ENCODE peak calls at places on chromosomes 7 and 10, in eight cellular contexts. D is HFF-Myc; E is CD8-positive, alpha-beta T cell; S is heart right ventricle; J is CD14-positive monocyte; I is Caco-2; P is OCI-LY7; X is GM23338. R is an unnamed sample.

GRCh38 chr10:97574374-97575100 is 2.0 kb downstream of the ANKRD2 start:
- DNase-seq in P (no peak), D (no peak), E (no peak), S (peak), X (peak), J (no peak), I (no peak), R (no peak)

GRCh38 chr7:77651544-77652162 is 44.6 kb upstream of the RSBN1L start:
- DNase-seq in D (no peak), J (no peak), X (peak), P (peak), E (no peak), S (peak), I (peak), R (no peak)

GRCh38 chr10:125375210-125375609 is 214.8 kb upstream of the CTBP2 start:
- DNase-seq in P (no peak), S (no peak), X (peak), J (no peak), E (no peak), I (peak), D (no peak), R (no peak)

GRCh38 chr7:52355059-52355458 is 680.4 kb upstream of the POM121L12 start:
- DNase-seq in J (no peak), I (peak), P (no peak), D (no peak), S (no peak), X (peak), E (no peak), R (no peak)

GRCh38 chr7:41116337-41116736 is 586.6 kb downstream of the INHBA start:
- DNase-seq in D (no peak), E (no peak), X (no peak), S (no peak), J (no peak), P (no peak), I (no peak), R (no peak)

GRCh38 chr10:79144341-79145173 is 75.8 kb downstream of the ZMIZ1 start:
- DNase-seq in I (no peak), S (no peak), D (no peak), P (no peak), J (no peak), E (no peak), X (no peak), R (no peak)

GRCh38 chr10:118108194-118109026 is 61.7 kb upstream of the RAB11FIP2 start:
- DNase-seq in E (no peak), I (no peak), X (no peak), P (no peak), J (no peak), D (peak), S (no peak), R (no peak)

GRCh38 chr10:23331567-23332290 is 12.9 kb downstream of the C10orf67 start:
- DNase-seq in S (no peak), E (no peak), J (no peak), X (no peak), P (no peak), I (no peak), D (no peak), R (no peak)

GRCh38 chr7:140342732-140343514 is 55.4 kb downstream of the SLC37A3 start:
- DNase-seq in X (peak), D (no peak), S (peak), P (peak), J (peak), I (peak), E (no peak), R (peak)

GRCh38 chr7:91285966-91286365 is 21.7 kb downstream of the FZD1 start:
- DNase-seq in J (no peak), X (no peak), I (no peak), P (no peak), S (no peak), E (no peak), D (no peak), R (no peak)

GRCh38 chr7:155995183-155995612 is 182.9 kb upstream of the SHH start:
- DNase-seq in X (no peak), P (peak), D (no peak), S (no peak), E (no peak), J (no peak), I (no peak), R (no peak)

GRCh38 chr10:123651421-123652047 is 14.6 kb upstream of the GPR26 start:
- DNase-seq in D (no peak), S (no peak), E (no peak), J (peak), I (no peak), X (no peak), P (no peak), R (no peak)

GRCh38 chr7:116434820-116435341 is 64.7 kb upstream of the CAV2 start:
- DNase-seq in D (no peak), I (no peak), X (no peak), P (no peak), S (no peak), J (no peak), E (no peak), R (no peak)

GRCh38 chr10:83677795-83678194 is 461.5 kb upstream of the GHITM start:
- DNase-seq in X (no peak), J (no peak), S (no peak), E (no peak), I (peak), D (no peak), P (no peak), R (no peak)

GRCh38 chr7:157477550-157478212 is 140.9 kb downstream of the DNAJB6 start:
- DNase-seq in D (no peak), E (no peak), P (no peak), S (no peak), X (no peak), I (no peak), J (no peak), R (no peak)

GRCh38 chr10:26407406-26407969 is 30.7 kb upstream of the APBB1IP start:
- DNase-seq in X (no peak), P (no peak), I (peak), D (no peak), E (no peak), S (no peak), J (peak), R (no peak)

GRCh38 chr10:102121739-102122372 is 1.7 kb upstream of the LDB1 start:
- DNase-seq in I (peak), D (no peak), J (no peak), X (peak), S (peak), P (no peak), E (no peak), R (no peak)

GRCh38 chr10:15168296-15168780 is at the start of gene NMT2:
- DNase-seq in S (peak), X (peak), J (no peak), P (peak), I (peak), E (no peak), D (peak), R (peak)

DNA sequence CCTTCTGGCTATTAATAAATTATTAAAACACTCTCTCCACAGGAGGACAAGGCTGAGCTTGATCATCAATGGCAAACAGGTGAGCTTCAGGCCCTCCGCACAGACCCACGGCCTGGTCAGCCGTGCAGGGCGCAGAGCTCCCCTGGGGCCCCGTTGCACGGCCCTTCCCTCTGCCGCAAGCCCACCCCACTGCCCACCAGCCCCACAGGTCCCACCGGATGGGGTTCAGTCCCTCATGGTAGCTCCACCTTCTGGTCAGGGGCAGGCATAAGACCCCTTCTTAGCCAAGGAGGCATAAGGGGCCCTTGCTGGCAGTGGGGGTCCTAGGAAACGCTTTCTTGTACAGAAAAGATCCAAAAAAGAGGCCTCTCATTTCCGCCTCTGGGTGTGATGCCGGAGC is 84.6 kb downstream of the MAD1L1 start:
- DNase-seq in D (no peak), J (no peak), X (peak), P (no peak), I (no peak), E (no peak), S (no peak), R (no peak)
- TF ChIP-seq CTCF in D (peak), J (no peak), X (peak), P (peak), I (no peak), E (no peak), S (no peak), R (peak)

DNA sequence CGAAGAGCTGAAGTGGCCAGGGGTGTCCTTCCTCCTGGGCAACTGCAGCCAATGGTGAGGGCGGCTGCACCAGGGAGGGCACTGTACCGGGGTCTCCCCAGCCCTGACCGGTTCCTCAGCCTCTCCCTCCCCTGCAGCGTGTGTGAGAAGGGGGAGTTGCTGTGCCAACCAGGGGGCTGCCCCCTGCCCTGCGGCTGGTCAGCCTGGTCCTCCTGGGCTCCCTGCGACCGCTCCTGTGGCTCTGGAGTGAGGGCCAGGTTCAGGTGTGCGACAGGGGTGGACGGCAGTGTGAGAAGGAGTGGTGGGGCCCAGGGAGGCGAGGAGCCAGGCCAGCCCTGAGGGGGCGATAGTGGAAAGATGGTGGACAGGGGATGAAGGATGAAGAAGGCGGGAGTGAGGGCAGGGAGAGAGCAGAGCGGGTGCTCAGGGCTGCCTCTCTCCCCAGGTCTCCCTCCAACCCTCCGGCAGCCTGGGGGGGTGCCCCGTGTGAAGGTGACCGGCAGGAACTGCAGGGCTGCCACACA is 30.2 kb upstream of the ZNF467 start:
- DNase-seq in P (no peak), J (no peak), S (no peak), I (no peak), E (no peak), D (no peak), X (no peak), R (no peak)
- TF ChIP-seq CTCF in P (no peak), J (no peak), S (no peak), I (no peak), E (no peak), D (no peak), X (no peak), R (no peak)

DNA sequence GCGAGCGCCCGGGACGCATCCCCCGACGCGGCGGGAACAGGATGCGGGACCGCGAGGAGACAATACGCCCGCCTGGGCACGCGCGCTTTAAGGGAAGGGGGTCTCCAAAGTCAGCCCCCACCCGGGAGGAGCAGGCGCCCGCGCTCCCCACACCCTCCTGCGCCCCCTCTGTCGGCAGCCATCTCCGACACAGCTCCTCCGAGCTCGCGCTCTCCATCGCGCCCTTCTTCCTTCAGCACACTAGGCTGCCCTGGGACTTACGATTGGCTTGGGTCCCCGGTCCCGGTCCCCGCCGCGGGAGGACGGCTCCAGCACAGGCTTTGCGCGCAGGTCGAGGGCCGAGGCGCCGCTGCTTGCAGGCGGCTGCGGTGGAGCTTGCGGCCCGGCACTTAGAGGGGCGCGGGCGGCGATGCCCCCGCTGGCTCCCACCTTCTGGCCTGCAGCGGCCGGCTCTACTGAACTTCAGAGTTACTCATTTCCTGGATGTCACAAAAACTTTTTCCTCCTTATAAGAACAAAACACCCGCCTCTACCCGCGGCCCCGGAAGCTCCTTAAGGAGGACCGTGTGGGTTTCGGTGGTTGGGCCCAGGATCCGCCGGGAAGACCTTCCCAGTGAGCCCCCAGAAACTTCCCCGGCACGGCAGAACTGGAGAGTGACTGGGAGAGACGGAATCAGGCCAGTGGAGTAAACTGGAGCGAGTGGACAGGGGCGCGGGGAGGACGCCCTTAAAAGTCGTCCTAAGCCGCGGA is at the start of gene ITPRIP:
- DNase-seq in X (peak), I (peak), P (peak), E (peak), D (no peak), S (peak), J (peak), R (no peak)
- TF ChIP-seq CTCF in X (no peak), I (peak), P (peak), E (no peak), D (no peak), S (peak), J (no peak), R (peak)

DNA sequence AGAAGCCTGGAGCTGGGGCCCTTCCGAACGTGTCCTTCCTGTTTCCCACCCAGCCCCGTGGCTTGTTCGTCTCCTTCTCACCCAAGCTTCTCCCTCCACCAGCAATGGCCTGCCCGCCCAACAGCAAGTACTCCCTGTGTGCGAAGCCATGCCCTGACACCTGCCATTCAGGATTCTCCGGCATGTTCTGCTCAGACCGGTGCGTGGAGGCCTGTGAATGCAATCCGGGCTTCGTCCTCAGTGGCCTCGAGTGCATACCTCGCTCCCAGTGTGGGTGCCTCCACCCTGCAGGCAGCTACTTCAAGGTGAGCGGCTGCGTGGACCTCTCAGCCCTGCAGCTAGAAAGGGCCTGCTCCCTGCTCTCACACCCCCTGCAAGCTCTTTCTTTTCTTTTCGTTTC is 31.9 kb downstream of the ZAN start:
- DNase-seq in D (no peak), E (no peak), I (no peak), P (no peak), S (no peak), J (no peak), X (no peak), R (no peak)
- TF ChIP-seq CTCF in D (no peak), E (no peak), I (no peak), P (no peak), S (no peak), J (no peak), X (no peak), R (no peak)

DNA sequence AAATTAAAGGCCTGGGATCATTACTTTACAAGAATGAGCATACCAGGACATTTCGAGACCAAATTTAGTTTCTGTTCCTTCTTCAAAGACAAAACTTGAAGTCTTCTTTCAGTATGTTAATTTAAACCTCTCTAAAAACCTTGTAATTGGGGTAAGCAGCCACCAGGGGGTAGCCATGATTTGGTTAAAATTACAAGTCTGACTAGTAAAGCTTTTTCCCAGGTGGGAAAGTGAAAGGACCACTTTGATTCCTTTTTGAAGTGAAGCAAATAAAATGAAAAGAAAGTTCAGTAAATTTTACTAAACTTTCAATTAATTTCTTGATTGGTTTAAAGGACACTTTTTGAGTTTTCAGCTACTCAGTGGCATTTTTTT is 294.3 kb downstream of the BBS9 start:
- DNase-seq in P (peak), X (peak), E (no peak), I (peak), J (no peak), D (no peak), S (no peak), R (no peak)
- TF ChIP-seq CTCF in P (peak), X (peak), E (peak), I (peak), J (peak), D (peak), S (peak), R (peak)